ENCODE peak calls at places on chromosomes 1 and 21, in eight cellular contexts. W, I, K, U, A, G, O and L are unnamed samples.

GRCh38 chr1:93716974-93717373 is 35.3 kb upstream of the BCAR3 start:
- DNase-seq in O (no peak), I (no peak), U (no peak), K (no peak), A (no peak), G (peak; percentile 43), W (no peak), L (no peak)

GRCh38 chr1:43274125-43274803 is 4.5 kb downstream of the TMEM125 start:
- DNase-seq in O (no peak), G (peak; percentile 12), U (peak; percentile 18), K (no peak), A (peak; percentile 14), I (peak; percentile 37), W (no peak), L (no peak)

GRCh38 chr1:207025144-207025880 is 7.2 kb downstream of the C1orf116 start:
- DNase-seq in I (peak; percentile 67), K (no peak), W (no peak), U (no peak), A (no peak), O (no peak), G (peak; percentile 13), L (no peak)

GRCh38 chr1:61285371-61285885 is 203.1 kb downstream of the NFIA start:
- DNase-seq in O (no peak), K (no peak), W (no peak), A (no peak), U (no peak), I (no peak), G (no peak), L (no peak)

GRCh38 chr21:33844890-33845205 is 70.8 kb downstream of the ATP5PO start:
- DNase-seq in U (no peak), K (no peak), O (no peak), G (no peak), A (no peak), W (no peak), I (no peak), L (no peak)

GRCh38 chr1:3679799-3680453 is 27.6 kb downstream of the TP73 start:
- DNase-seq in U (no peak), A (no peak), O (no peak), G (no peak), I (no peak), K (no peak), W (no peak), L (no peak)

GRCh38 chr1:10979483-10979920 is 33.0 kb upstream of the TARDBP start:
- DNase-seq in O (no peak), A (no peak), K (no peak), I (no peak), G (no peak), U (peak; percentile 78), W (peak; percentile 65), L (peak; percentile 54)

GRCh38 chr1:161182214-161182613 is 4.9 kb upstream of the B4GALT3 start:
- DNase-seq in A (peak; percentile 44), I (peak; percentile 63), K (no peak), U (peak; percentile 89), W (no peak), G (peak; percentile 62), O (no peak), L (no peak)

GRCh38 chr21:21712761-21713558 is 714.8 kb downstream of the NCAM2 start:
- DNase-seq in I (peak; percentile 40), K (peak; percentile 62), G (peak; percentile 76), U (no peak), O (no peak), W (no peak), A (no peak), L (no peak)

GRCh38 chr1:198879711-198880306 is 241.0 kb downstream of the PTPRC start:
- DNase-seq in O (no peak), W (no peak), G (no peak), K (no peak), U (no peak), A (no peak), I (no peak), L (no peak)

GRCh38 chr1:1075148-1075935 is 1.2 kb upstream of the RNF223 start:
- DNase-seq in I (no peak), W (no peak), U (no peak), K (no peak), O (no peak), G (no peak), A (no peak), L (no peak)

GRCh38 chr1:193264313-193265065 is 78.1 kb upstream of the B3GALT2 start:
- DNase-seq in O (no peak), I (peak; percentile 24), W (no peak), K (no peak), A (no peak), U (no peak), G (no peak), L (no peak)

GRCh38 chr1:97630968-97631367 is 289.9 kb downstream of the DPYD start:
- DNase-seq in U (no peak), K (no peak), I (no peak), W (no peak), A (no peak), O (no peak), G (no peak), L (no peak)

GRCh38 chr1:91487469-91487868 is 13.2 kb upstream of the CDC7 start:
- DNase-seq in K (no peak), U (no peak), A (no peak), I (no peak), O (no peak), G (no peak), W (no peak), L (no peak)

GRCh38 chr1:10663668-10664035 is 132.8 kb downstream of the CASZ1 start:
- DNase-seq in A (no peak), O (no peak), U (no peak), K (no peak), G (no peak), I (no peak), W (peak; percentile 68), L (peak; percentile 62)

GRCh38 chr1:203090667-203091320 is 5.0 kb upstream of the MYOG start:
- DNase-seq in O (no peak), U (no peak), W (no peak), K (no peak), G (no peak), I (no peak), A (no peak), L (no peak)

GRCh38 chr1:175124842-175125241 is 57.2 kb downstream of the TNN start:
- DNase-seq in U (no peak), A (no peak), G (peak; percentile 35), K (no peak), W (no peak), O (no peak), I (no peak), L (no peak)

GRCh38 chr1:150560011-150560438 is 10.8 kb downstream of the ADAMTSL4 start:
- DNase-seq in A (peak; percentile 61), O (no peak), G (peak; percentile 64), K (no peak), W (peak; percentile 79), U (peak; percentile 88), I (no peak), L (peak; percentile 85)

GRCh38 chr1:3000671-3001470 is 20.4 kb upstream of the ACTRT2 start:
- DNase-seq in A (no peak), I (no peak), U (no peak), W (peak; percentile 17), O (no peak), G (no peak), K (no peak), L (no peak)

DNA sequence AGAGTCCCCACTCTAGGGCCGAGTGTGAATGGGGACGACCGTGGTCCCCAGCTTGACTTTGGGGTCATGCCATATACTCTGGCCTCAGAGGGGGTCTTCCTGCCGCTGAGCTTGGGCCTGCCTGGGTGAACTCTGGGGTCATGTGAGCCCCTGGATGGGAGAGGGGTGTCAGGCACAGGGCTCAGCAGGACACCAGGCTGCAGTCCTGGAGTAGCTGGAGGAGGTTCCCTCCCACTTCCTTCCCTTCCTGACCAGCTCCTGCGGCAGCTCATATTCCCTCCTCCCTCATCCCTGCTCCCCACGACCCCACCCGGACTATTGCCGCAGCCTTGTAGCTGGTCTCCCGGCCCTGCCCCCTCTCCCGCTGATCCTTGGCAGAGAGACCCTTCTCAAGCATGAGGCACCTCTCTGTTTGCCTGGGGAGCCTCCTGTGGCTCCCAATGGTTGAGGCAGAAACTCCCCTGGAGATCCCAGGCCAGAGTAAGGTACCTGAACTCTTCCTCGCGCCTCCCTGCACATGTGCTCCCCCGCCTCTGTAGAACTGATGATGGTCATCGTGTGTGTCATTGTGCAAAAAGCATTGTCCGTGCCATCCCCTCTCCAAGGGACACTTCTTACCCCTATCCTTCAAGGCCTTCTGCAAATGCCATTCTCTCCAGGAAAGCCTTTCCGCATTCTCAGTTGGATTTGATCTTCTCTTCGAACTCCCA is 1.8 kb downstream of the TNFRSF1B start:
- DNase-seq in G (no peak), I (no peak), A (no peak), W (no peak), O (no peak), K (no peak), U (no peak), L (no peak)
- TF ChIP-seq CTCF in G (no peak), I (no peak), A (no peak), W (no peak), O (no peak), K (no peak), U (no peak), L (no peak)

DNA sequence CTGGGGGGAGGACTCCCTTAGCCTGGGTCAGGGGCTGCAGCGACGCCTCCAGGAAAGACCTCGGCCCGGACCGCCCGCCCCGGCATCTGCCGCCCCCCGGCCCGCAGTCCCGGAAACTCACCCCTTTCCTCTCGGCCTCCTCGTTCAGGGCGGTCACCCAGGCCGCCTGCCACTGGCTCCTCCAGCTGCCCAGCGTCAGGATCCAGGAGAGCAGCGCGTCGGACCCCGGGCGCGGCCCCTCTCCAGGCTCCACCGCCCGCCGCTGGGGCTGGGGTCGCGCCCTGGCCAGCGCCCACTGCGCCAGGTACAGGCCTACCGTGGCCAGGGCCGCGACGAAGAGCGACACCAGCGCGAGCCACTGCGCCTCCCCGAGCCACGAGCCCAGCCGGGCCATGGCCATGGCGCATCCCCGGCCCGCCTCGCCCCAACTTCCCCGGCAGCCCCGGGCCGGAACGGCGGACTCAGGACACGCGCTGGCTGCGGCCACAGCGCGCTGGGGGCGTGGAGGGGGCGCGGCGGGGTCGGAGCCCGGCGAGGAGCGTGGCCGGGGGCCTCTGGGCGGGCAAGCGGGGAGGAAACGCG is 478 bp downstream of the C2CD2 start:
- DNase-seq in G (no peak), K (no peak), A (no peak), I (no peak), W (no peak), O (no peak), U (no peak), L (no peak)
- TF ChIP-seq CTCF in G (no peak), K (no peak), A (no peak), I (no peak), W (no peak), O (no peak), U (no peak), L (no peak)

GRCh38 chr1:58104960-58105359 is 441.6 kb downstream of the OMA1 start:
- DNase-seq in A (no peak), I (no peak), U (no peak), O (no peak), K (no peak), W (no peak), G (no peak), L (no peak)
- TF ChIP-seq CTCF in A (no peak), I (no peak), U (no peak), O (no peak), K (no peak), W (no peak), G (no peak), L (no peak)

GRCh38 chr1:243475966-243476365 is 220.1 kb downstream of the SDCCAG8 start:
- DNase-seq in A (no peak), G (peak; percentile 74), U (no peak), I (no peak), W (no peak), O (no peak), K (peak; percentile 77), L (peak; percentile 44)
- TF ChIP-seq CTCF in A (no peak), G (no peak), U (no peak), I (no peak), W (no peak), O (peak; percentile 28), K (peak; percentile 61), L (no peak)